ENCODE peak calls at places on chromosome 22, in ten cellular contexts. V, P, Y, N, I, Q, Z, C, A and W are unnamed samples.

GRCh38 chr22:30159561-30160353 is 79.5 kb downstream of the HORMAD2 start:
- DNase-seq in Z (peak), I (peak), Q (no peak), V (no peak), P (no peak), C (no peak), N (peak), Y (no peak), A (no peak), W (peak)

GRCh38 chr22:26648011-26648497 is 9.3 kb upstream of the MIAT start:
- DNase-seq in Y (no peak), Z (no peak), N (no peak), I (no peak), C (peak), Q (peak), V (no peak), P (peak), A (peak), W (no peak)

GRCh38 chr22:22386602-22387385 is 121.7 kb downstream of the ZNF280B start:
- DNase-seq in Q (no peak), V (no peak), N (peak), P (no peak), A (no peak), I (no peak), Z (no peak), C (no peak), Y (no peak), W (no peak)

GRCh38 chr22:37135023-37135422 is 14.7 kb downstream of the IL2RB start:
- DNase-seq in Z (no peak), C (no peak), N (no peak), Q (no peak), A (no peak), V (no peak), I (no peak), Y (no peak), P (no peak), W (no peak)

GRCh38 chr22:36986242-36986821 is 32.9 kb downstream of the TST start:
- DNase-seq in A (no peak), Z (no peak), Y (no peak), V (peak), C (peak), Q (peak), I (peak), P (no peak), N (no peak), W (no peak)

GRCh38 chr22:36339171-36340065 is 48.3 kb downstream of the MYH9 start:
- DNase-seq in I (peak), P (no peak), V (no peak), C (no peak), Z (no peak), Y (no peak), N (no peak), A (no peak), Q (no peak), W (no peak)

GRCh38 chr22:27930246-27931060 is 11.4 kb upstream of the PITPNB start:
- DNase-seq in C (peak), Y (no peak), Q (no peak), P (no peak), N (no peak), V (no peak), A (no peak), Z (no peak), I (no peak), W (no peak)

GRCh38 chr22:35253946-35254345 is 3.3 kb upstream of the HMGXB4 start:
- DNase-seq in Q (no peak), C (no peak), N (no peak), I (no peak), Y (no peak), P (no peak), V (no peak), Z (no peak), A (no peak), W (no peak)

GRCh38 chr22:50696799-50697561 is 24.4 kb downstream of the SHANK3 start:
- DNase-seq in P (peak), V (no peak), Z (no peak), C (peak), Q (no peak), A (no peak), I (no peak), Y (no peak), N (no peak), W (no peak)

GRCh38 chr22:19149047-19149883 is 827 bp downstream of the GSC2 start:
- DNase-seq in I (no peak), N (no peak), C (peak), P (peak), A (no peak), V (no peak), Z (no peak), Q (no peak), Y (no peak), W (no peak)

GRCh38 chr22:50015451-50016307 is 3.1 kb upstream of the IL17REL start:
- DNase-seq in N (no peak), P (peak), A (no peak), V (no peak), I (no peak), Y (no peak), Q (peak), C (no peak), Z (no peak), W (no peak)

GRCh38 chr22:43848366-43849171 is 13.7 kb downstream of the SULT4A1 start:
- DNase-seq in Q (no peak), C (peak), A (no peak), I (no peak), Y (peak), N (no peak), Z (no peak), P (peak), V (no peak), W (no peak)

GRCh38 chr22:29028468-29028867 is 33.2 kb downstream of the C22orf31 start:
- DNase-seq in A (no peak), I (no peak), Z (no peak), N (no peak), P (no peak), C (no peak), Q (no peak), Y (no peak), V (no peak), W (no peak)

GRCh38 chr22:44020981-44021380 is 3.1 kb upstream of the PARVB start:
- DNase-seq in C (no peak), P (no peak), Z (no peak), N (no peak), I (peak), V (no peak), Y (no peak), Q (no peak), A (no peak), W (no peak)

GRCh38 chr22:43862074-43862881 is at the start of gene SULT4A1:
- DNase-seq in A (no peak), Q (no peak), C (peak), N (no peak), Z (no peak), P (peak), Y (peak), I (no peak), V (no peak), W (no peak)

GRCh38 chr22:29478326-29479276 is 1.4 kb upstream of the NEFH start:
- DNase-seq in P (peak), Z (no peak), V (no peak), C (peak), N (no peak), A (no peak), I (peak), Q (no peak), Y (no peak), W (no peak)

GRCh38 chr22:48704335-48704734 is 1123.3 kb downstream of the BRD1 start:
- DNase-seq in Y (no peak), V (no peak), I (no peak), C (no peak), P (no peak), Z (no peak), Q (no peak), N (no peak), A (no peak), W (no peak)

GRCh38 chr22:49344196-49344595 is 483.5 kb downstream of the BRD1 start:
- DNase-seq in Q (no peak), C (no peak), V (no peak), P (no peak), Y (no peak), I (no peak), Z (no peak), A (no peak), N (no peak), W (no peak)

GRCh38 chr22:50739894-50740293 is 1.9 kb downstream of the ACR start:
- DNase-seq in P (no peak), C (no peak), I (no peak), N (no peak), V (peak), Z (no peak), Y (no peak), A (no peak), Q (no peak), W (no peak)

GRCh38 chr22:43789452-43789851 is 22.7 kb downstream of the EFCAB6 start:
- DNase-seq in Q (peak), I (no peak), Y (no peak), P (peak), Z (no peak), C (no peak), V (no peak), N (no peak), A (no peak), W (no peak)

GRCh38 chr22:48827228-48827810 is 1000.4 kb downstream of the BRD1 start:
- DNase-seq in C (no peak), N (no peak), P (no peak), A (no peak), Q (no peak), V (no peak), Z (no peak), Y (peak), I (no peak), W (no peak)

DNA sequence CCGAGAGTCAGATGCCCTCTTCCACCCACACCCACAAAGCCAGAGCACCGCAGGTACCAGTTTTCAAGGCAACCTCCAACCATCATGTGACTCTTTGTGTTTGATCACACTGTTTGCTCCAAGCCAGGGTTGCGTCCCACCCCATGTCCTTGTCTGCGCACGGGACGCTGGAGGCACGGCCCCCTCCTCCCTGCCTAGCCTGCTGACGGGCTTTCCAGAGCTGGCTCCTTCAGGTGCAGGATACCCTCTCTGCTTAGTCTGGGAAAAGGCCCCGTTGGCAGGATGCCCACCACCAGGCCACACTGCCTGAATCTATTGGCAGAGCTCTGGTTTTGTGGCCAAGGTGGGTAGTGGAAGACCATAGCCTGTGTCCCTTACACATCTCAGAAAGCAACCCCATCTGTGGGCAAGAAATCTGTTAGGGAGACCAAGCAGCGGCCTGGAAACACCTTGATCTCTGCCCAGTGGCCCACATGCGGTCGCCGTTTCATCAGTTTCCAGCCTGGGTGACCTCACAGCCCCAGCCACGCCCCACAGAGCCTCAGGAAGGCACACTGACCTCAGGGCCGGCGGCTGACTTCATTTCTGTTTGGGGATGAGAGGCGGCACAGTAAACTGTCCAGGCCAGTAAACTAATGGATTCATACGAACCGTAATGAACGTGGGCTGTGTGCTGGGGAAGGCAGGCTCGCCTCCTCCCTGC is 25.9 kb downstream of the CDPF1 start:
- DNase-seq in Q (no peak), I (no peak), P (no peak), Z (no peak), Y (no peak), C (no peak), N (no peak), V (no peak), A (no peak), W (no peak)
- H3K27ac ChIP-seq in Q (no peak), I (no peak), P (no peak), Z (no peak), Y (no peak), C (no peak), N (no peak), V (no peak), A (no peak), W (no peak)

GRCh38 chr22:38793721-38794466 is at the start of gene DNAL4:
- DNase-seq in Z (peak), Q (peak), C (peak), N (peak), A (peak), V (peak), I (peak), Y (peak), P (peak), W (peak)
- TF ChIP-seq POLR2AphosphoS5 in Z (peak), Q (no peak), C (no peak), N (no peak), A (no peak), V (peak), I (peak), Y (no peak), P (peak), W (peak)

GRCh38 chr22:38203090-38203810 is 1.5 kb downstream of the MAFF start:
- DNase-seq in P (peak), N (peak), Y (peak), Z (no peak), C (peak), A (no peak), Q (peak), I (peak), V (peak), W (peak)

GRCh38 chr22:38202437-38203089 is 769 bp downstream of the MAFF start:
- DNase-seq in I (peak), V (peak), P (peak), A (no peak), Q (peak), N (peak), Z (no peak), C (peak), Y (peak), W (peak)

GRCh38 chr22:38203855-38204497 is 2.2 kb downstream of the MAFF start:
- DNase-seq in Z (no peak), V (no peak), I (peak), Y (no peak), P (no peak), C (no peak), A (no peak), Q (no peak), N (no peak), W (no peak)

GRCh38 chr22:38205261-38206128 is 3.7 kb downstream of the MAFF start:
- DNase-seq in C (no peak), I (peak), Q (peak), Z (no peak), N (no peak), Y (peak), P (no peak), A (no peak), V (no peak), W (no peak)

GRCh38 chr22:38204784-38205183 is 3.0 kb downstream of the MAFF start:
- DNase-seq in Y (no peak), N (no peak), I (no peak), V (no peak), A (no peak), Q (no peak), P (no peak), Z (no peak), C (no peak), W (no peak)
- H3K27ac ChIP-seq in Y (peak), N (no peak), I (peak), V (peak), A (no peak), Q (peak), P (no peak), Z (no peak), C (no peak), W (peak)

DNA sequence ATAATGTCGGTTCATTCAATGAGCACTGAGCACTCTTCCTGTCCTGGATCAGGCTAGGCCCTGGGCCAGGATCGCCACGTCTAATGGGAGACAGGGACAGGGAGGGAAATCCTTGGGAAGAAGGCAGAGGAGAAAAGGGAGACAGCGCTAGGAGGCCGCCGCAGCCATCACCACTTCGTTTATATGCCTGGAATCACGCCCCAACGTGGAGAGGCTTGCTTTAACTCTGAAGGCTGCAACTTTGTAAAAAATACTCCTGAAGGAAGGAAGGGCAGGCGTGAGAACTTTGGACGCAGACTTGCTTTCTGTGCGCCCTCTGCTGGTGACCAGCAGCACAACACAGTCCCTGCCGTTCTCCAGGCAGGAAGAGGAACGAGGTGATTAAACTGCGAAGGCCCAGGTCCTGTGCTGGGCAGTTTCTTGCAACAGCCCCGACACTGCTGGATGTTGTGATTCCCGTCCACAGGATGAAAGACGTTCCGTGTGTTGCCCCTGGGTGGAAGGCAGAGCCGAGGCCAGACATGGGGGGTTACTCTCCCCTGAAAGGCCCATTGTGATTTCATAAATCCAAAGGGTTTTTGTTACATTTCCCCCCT is 22.1 kb downstream of the RIBC2 start:
- DNase-seq in P (peak), I (peak), Y (peak), Q (peak), A (peak), Z (no peak), C (peak), N (peak), V (peak), W (peak)
- TF ChIP-seq POLR2AphosphoS5 in P (no peak), I (no peak), Y (peak), Q (no peak), A (no peak), Z (no peak), C (no peak), N (peak), V (no peak), W (peak)

DNA sequence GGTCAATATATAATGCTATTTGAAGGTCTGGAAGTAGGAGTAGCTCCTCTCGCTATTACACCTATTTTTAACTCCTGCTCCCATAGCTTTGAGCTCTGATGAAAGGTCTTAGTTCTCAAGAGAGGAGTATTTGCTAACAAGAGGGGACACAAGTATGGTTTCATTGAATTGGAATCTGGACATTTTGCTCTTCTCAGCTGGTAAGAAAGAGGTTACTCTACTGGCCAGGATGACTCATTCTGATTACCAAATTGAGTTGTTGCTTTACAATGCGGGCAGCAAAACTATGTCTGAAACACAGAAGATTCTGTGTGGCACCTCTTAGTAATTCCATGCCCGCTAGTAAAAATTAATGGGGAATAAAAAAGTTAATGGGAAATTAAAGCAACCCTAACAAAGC is 63.6 kb upstream of the EP300 start:
- DNase-seq in A (no peak), Q (no peak), Y (no peak), I (no peak), Z (no peak), N (peak), C (no peak), P (no peak), V (no peak), W (no peak)
- H3K27ac ChIP-seq in A (no peak), Q (peak), Y (peak), I (no peak), Z (no peak), N (no peak), C (no peak), P (no peak), V (peak), W (no peak)

GRCh38 chr22:24975813-24976341 is 23.4 kb downstream of the KIAA1671 start:
- DNase-seq in A (no peak), Z (no peak), I (no peak), Y (no peak), V (no peak), C (no peak), P (no peak), Q (no peak), N (no peak), W (peak)

GRCh38 chr22:24975125-24975640 is 22.7 kb downstream of the KIAA1671 start:
- DNase-seq in P (no peak), C (no peak), Q (no peak), Z (no peak), I (no peak), V (no peak), N (no peak), Y (no peak), A (no peak), W (no peak)

GRCh38 chr22:24978308-24978707 is 25.8 kb downstream of the KIAA1671 start:
- DNase-seq in V (no peak), N (no peak), I (no peak), Y (no peak), C (no peak), A (no peak), P (no peak), Q (no peak), Z (no peak), W (no peak)

GRCh38 chr22:24976442-24977218 is 24.1 kb downstream of the KIAA1671 start:
- DNase-seq in Y (no peak), N (no peak), A (no peak), C (no peak), V (no peak), Z (no peak), I (no peak), P (no peak), Q (no peak), W (peak)

GRCh38 chr22:24977370-24978230 is 25.1 kb downstream of the KIAA1671 start:
- DNase-seq in V (no peak), Q (peak), N (no peak), C (no peak), Y (no peak), I (no peak), A (no peak), P (no peak), Z (no peak), W (peak)
- TF ChIP-seq POLR2AphosphoS5 in V (no peak), Q (no peak), N (no peak), C (no peak), Y (no peak), I (no peak), A (no peak), P (no peak), Z (no peak), W (peak)